ENCODE peak calls at places on chromosome 20, in five cellular contexts. Z, Q, R, N and G are unnamed samples.

GRCh38 chr20:62795023-62795761 is 1.1 kb upstream of the MRGBP start:
- DNase-seq in Z (peak; percentile 27), Q (peak; percentile 42), R (peak; percentile 79), N (peak; percentile 60), G (peak; percentile 48)

GRCh38 chr20:24955045-24955444 is 6.0 kb downstream of the CST7 start:
- DNase-seq in Z (no peak), Q (no peak), R (no peak), N (no peak), G (no peak)

GRCh38 chr20:63454729-63455567 is 17.5 kb downstream of the KCNQ2 start:
- DNase-seq in Z (no peak), Q (no peak), R (peak; percentile 83), N (no peak), G (no peak)

GRCh38 chr20:56418385-56418861 is 6.4 kb downstream of the CASS4 start:
- DNase-seq in Z (no peak), Q (no peak), R (no peak), N (no peak), G (no peak)

GRCh38 chr20:58953050-58953449 is 28.0 kb upstream of the NELFCD start:
- DNase-seq in Z (no peak), Q (no peak), R (no peak), N (no peak), G (no peak)

GRCh38 chr20:57399587-57400261 is 8.5 kb downstream of the RBM38 start:
- DNase-seq in Z (no peak), Q (no peak), R (no peak), N (peak; percentile 41), G (no peak)

GRCh38 chr20:45163071-45163803 is 11.5 kb upstream of the PI3 start:
- DNase-seq in Z (no peak), Q (no peak), R (no peak), N (no peak), G (no peak)

GRCh38 chr20:25364879-25365699 is 25.5 kb downstream of the ABHD12 start:
- DNase-seq in Z (no peak), Q (no peak), R (no peak), N (no peak), G (no peak)

GRCh38 chr20:24297928-24298327 is 171.5 kb upstream of the SYNDIG1 start:
- DNase-seq in Z (no peak), Q (no peak), R (no peak), N (no peak), G (no peak)

GRCh38 chr20:61521680-61522420 is 269.8 kb downstream of the CDH4 start:
- DNase-seq in Z (no peak), Q (no peak), R (no peak), N (no peak), G (no peak)

GRCh38 chr20:47527004-47527800 is 25.5 kb downstream of the NCOA3 start:
- DNase-seq in Z (no peak), Q (no peak), R (no peak), N (no peak), G (no peak)

GRCh38 chr20:46400253-46400652 is 6.2 kb downstream of the ELMO2 start:
- DNase-seq in Z (no peak), Q (peak; percentile 43), R (no peak), N (peak; percentile 24), G (no peak)

GRCh38 chr20:61560361-61560853 is 308.3 kb downstream of the CDH4 start:
- DNase-seq in Z (no peak), Q (no peak), R (no peak), N (no peak), G (no peak)

GRCh38 chr20:1418335-1418734 is 25.5 kb upstream of the FKBP1A start:
- DNase-seq in Z (no peak), Q (no peak), R (no peak), N (no peak), G (no peak)

GRCh38 chr20:46057856-46058655 is 29.0 kb downstream of the SLC12A5 start:
- DNase-seq in Z (no peak), Q (no peak), R (no peak), N (peak; percentile 49), G (no peak)

GRCh38 chr20:64136004-64136710 is 28.1 kb upstream of the MYT1 start:
- DNase-seq in Z (no peak), Q (no peak), R (no peak), N (no peak), G (no peak)

GRCh38 chr20:45154183-45154582 is 20.5 kb upstream of the PI3 start:
- DNase-seq in Z (no peak), Q (no peak), R (no peak), N (no peak), G (no peak)

GRCh38 chr20:5349448-5349847 is 32.7 kb upstream of the PROKR2 start:
- DNase-seq in Z (no peak), Q (no peak), R (no peak), N (no peak), G (no peak)

GRCh38 chr20:32509639-32510066 is 75.5 kb downstream of the NOL4L start:
- DNase-seq in Z (no peak), Q (no peak), R (peak; percentile 75), N (no peak), G (no peak)

GRCh38 chr20:51810155-51811039 is 8.1 kb upstream of the SALL4 start:
- DNase-seq in Z (no peak), Q (no peak), R (no peak), N (no peak), G (no peak)
- TF ChIP-seq CTCF in Z (no peak), Q (no peak), R (no peak), N (no peak), G (no peak)

GRCh38 chr20:35771689-35772562 is at the start of gene PHF20:
- DNase-seq in Z (peak; percentile 78), Q (peak; percentile 99), R (peak; percentile 98), N (peak; percentile 100), G (peak; percentile 100)

GRCh38 chr20:35768731-35769664 is 2.8 kb upstream of the PHF20 start:
- DNase-seq in Z (peak; percentile 81), Q (peak; percentile 100), R (peak; percentile 34), N (peak; percentile 99), G (peak; percentile 77)

GRCh38 chr20:35772563-35773058 is 796 bp downstream of the PHF20 start:
- DNase-seq in Z (no peak), Q (no peak), R (no peak), N (no peak), G (no peak)

GRCh38 chr20:35773154-35773751 is 1.4 kb downstream of the PHF20 start:
- DNase-seq in Z (no peak), Q (peak; percentile 34), R (no peak), N (no peak), G (no peak)

DNA sequence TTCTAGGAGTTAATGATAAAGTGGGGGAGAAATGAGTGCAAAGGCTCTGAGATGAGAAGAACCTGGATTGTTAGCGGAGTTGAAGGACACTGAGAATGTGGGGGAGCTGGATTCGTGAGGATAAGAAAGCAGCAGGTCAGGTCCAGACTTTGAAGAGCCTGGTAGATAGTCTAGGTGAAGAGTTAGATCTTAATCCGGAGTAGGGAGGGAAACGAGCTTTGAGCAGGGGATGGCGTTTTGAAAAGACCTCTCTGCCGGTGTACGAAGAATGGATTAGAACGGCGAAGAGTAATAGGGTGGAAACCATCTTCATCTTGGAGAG is 487 bp upstream of the PHF20 start:
- DNase-seq in Z (no peak), Q (no peak), R (no peak), N (no peak), G (no peak)
- H3K4me3 ChIP-seq in Z (peak overlapping the region; percentile 79), Q (no peak overlapping the region), R (peak overlapping the region; percentile 22), N (peak overlapping the region; percentile 90), G (peak overlapping the region; percentile 54)

GRCh38 chr20:18138639-18139583 is 1.2 kb downstream of the KAT14 start:
- DNase-seq in Z (no peak), Q (no peak), R (no peak), N (no peak), G (no peak)
- H3K27ac ChIP-seq in Z (peak overlapping the region; percentile 89), Q (peak overlapping the region; percentile 93), R (no peak overlapping the region), N (peak overlapping the region; percentile 96), G (no peak overlapping the region)

GRCh38 chr20:22601361-22602141 is 17.2 kb upstream of the FOXA2 start:
- DNase-seq in Z (no peak), Q (no peak), R (no peak), N (no peak), G (no peak)
- TF ChIP-seq CTCF in Z (no peak), Q (no peak), R (no peak), N (no peak), G (no peak)